ENCODE peak calls at places on chromosomes 2 and 18, in nine cellular contexts. M is WTC11, K is IMR-90, W is astrocyte of the spinal cord, L is left ventricle myocardium inferior, R is breast epithelium, C is Calu3, X is nephron progenitor cell, A is NB4. P is an unnamed sample.

GRCh38 chr18:63545094-63545493 is 2.9 kb downstream of the SERPINB12 start:
- DNase-seq in A (no peak), M (no peak), X (no peak), L (no peak), K (no peak), C (no peak), W (no peak), R (no peak), P (no peak)

GRCh38 chr2:55138045-55138444 is 87.8 kb upstream of the RTN4 start:
- DNase-seq in W (no peak), L (no peak), R (no peak), X (no peak), M (no peak), A (no peak), C (no peak), K (no peak), P (no peak)

GRCh38 chr2:20473128-20473527 is 26.3 kb downstream of the RHOB start:
- DNase-seq in K (no peak), A (no peak), C (no peak), W (no peak), R (no peak), M (no peak), L (no peak), X (no peak), P (no peak)

GRCh38 chr2:12169060-12169406 is 422.6 kb downstream of the LPIN1 start:
- DNase-seq in C (no peak), L (no peak), K (peak), X (no peak), A (peak), R (peak), M (no peak), W (peak), P (no peak)

GRCh38 chr18:48529796-48530195 is 9.0 kb upstream of the CTIF start:
- DNase-seq in L (no peak), W (peak), K (peak), A (no peak), R (no peak), X (no peak), M (no peak), C (no peak), P (no peak)

GRCh38 chr2:15880226-15881119 is 59.9 kb upstream of the MYCN start:
- DNase-seq in A (no peak), M (no peak), K (no peak), W (no peak), L (no peak), X (no peak), C (no peak), R (no peak), P (no peak)

GRCh38 chr18:8889479-8889878 is 184.1 kb downstream of the MTCL1 start:
- DNase-seq in M (no peak), K (peak), A (no peak), X (no peak), C (no peak), W (peak), R (no peak), L (no peak), P (no peak)

GRCh38 chr2:143176606-143177005 is 47.4 kb downstream of the ARHGAP15 start:
- DNase-seq in L (no peak), R (no peak), A (no peak), K (no peak), M (no peak), X (no peak), W (no peak), C (no peak), P (no peak)

GRCh38 chr2:228082571-228082970 is 98.9 kb downstream of the SPHKAP start:
- DNase-seq in R (no peak), X (no peak), K (no peak), W (no peak), C (no peak), A (no peak), L (no peak), M (no peak), P (no peak)

GRCh38 chr2:113192459-113193100 is 18.8 kb downstream of the PSD4 start:
- DNase-seq in R (no peak), C (no peak), A (no peak), M (peak), W (no peak), L (no peak), X (no peak), K (no peak), P (no peak)

GRCh38 chr2:71206271-71206670 is 20.6 kb downstream of the PAIP2B start:
- DNase-seq in A (no peak), C (no peak), M (no peak), R (no peak), K (no peak), W (no peak), L (no peak), X (no peak), P (no peak)

GRCh38 chr2:48120112-48120511 is 213.8 kb upstream of the FBXO11 start:
- DNase-seq in M (no peak), K (no peak), A (no peak), L (no peak), C (no peak), R (no peak), W (no peak), X (no peak), P (no peak)

GRCh38 chr2:20432714-20433113 is 14.2 kb upstream of the RHOB start:
- DNase-seq in R (no peak), W (no peak), K (no peak), M (no peak), C (no peak), X (no peak), A (no peak), L (no peak), P (no peak)

GRCh38 chr18:76496200-76496890 is 1.3 kb upstream of the ZNF516 start:
- DNase-seq in L (peak), R (no peak), K (peak), M (peak), W (peak), A (peak), C (peak), X (peak), P (no peak)

GRCh38 chr2:60054571-60055340 is 498.7 kb downstream of the BCL11A start:
- DNase-seq in C (no peak), A (no peak), L (peak), W (no peak), X (no peak), R (no peak), M (no peak), K (no peak), P (no peak)

GRCh38 chr2:144357623-144358400 is 162.1 kb downstream of the ZEB2 start:
- DNase-seq in A (no peak), M (no peak), C (peak), K (peak), R (no peak), X (no peak), W (peak), L (no peak), P (no peak)

GRCh38 chr2:213002383-213002782 is 149.0 kb downstream of the IKZF2 start:
- DNase-seq in R (no peak), K (no peak), M (no peak), X (no peak), C (no peak), W (no peak), L (no peak), A (no peak), P (no peak)

GRCh38 chr18:30828700-30829099 is 213.8 kb downstream of the DSC3 start:
- DNase-seq in A (no peak), C (peak), K (no peak), L (no peak), R (no peak), M (no peak), W (no peak), X (no peak), P (no peak)

GRCh38 chr2:55283083-55283482 is 14.1 kb upstream of the MTIF2 start:
- DNase-seq in R (no peak), X (no peak), K (no peak), A (peak), C (no peak), M (no peak), L (no peak), W (no peak), P (no peak)

GRCh38 chr2:10031886-10032745 is 11.2 kb upstream of the KLF11 start:
- DNase-seq in M (no peak), A (no peak), C (no peak), W (no peak), X (no peak), L (no peak), K (no peak), R (no peak), P (no peak)

GRCh38 chr2:222736301-222736700 is 64.8 kb downstream of the MOGAT1 start:
- DNase-seq in R (no peak), X (no peak), C (no peak), L (no peak), M (no peak), K (peak), W (no peak), A (peak), P (no peak)

GRCh38 chr2:160132761-160133160 is 67.3 kb downstream of the ITGB6 start:
- DNase-seq in K (no peak), L (no peak), R (no peak), X (no peak), M (no peak), W (no peak), C (no peak), A (no peak), P (no peak)

GRCh38 chr2:161956751-161957150 is 117.3 kb downstream of the DPP4 start:
- DNase-seq in R (no peak), A (no peak), M (no peak), L (no peak), K (no peak), W (no peak), X (no peak), C (no peak), P (no peak)

GRCh38 chr2:38057651-38058410 is 18.1 kb downstream of the CYP1B1 start:
- DNase-seq in M (no peak), K (no peak), L (no peak), X (no peak), C (peak), R (no peak), W (no peak), A (no peak), P (no peak)

GRCh38 chr2:118249531-118249930 is 161.3 kb downstream of the INSIG2 start:
- DNase-seq in A (peak), X (no peak), K (peak), M (no peak), R (no peak), W (peak), L (no peak), C (peak), P (no peak)

GRCh38 chr2:229273384-229274338 is 2.6 kb upstream of the PID1 start:
- DNase-seq in M (peak), R (no peak), L (peak), X (peak), C (peak), A (peak), W (peak), K (peak), P (no peak)

GRCh38 chr18:80157708-80158343 is 48.8 kb downstream of the ADNP2 start:
- DNase-seq in W (peak), C (peak), A (peak), R (peak), K (peak), L (peak), X (peak), M (peak), P (no peak)

DNA sequence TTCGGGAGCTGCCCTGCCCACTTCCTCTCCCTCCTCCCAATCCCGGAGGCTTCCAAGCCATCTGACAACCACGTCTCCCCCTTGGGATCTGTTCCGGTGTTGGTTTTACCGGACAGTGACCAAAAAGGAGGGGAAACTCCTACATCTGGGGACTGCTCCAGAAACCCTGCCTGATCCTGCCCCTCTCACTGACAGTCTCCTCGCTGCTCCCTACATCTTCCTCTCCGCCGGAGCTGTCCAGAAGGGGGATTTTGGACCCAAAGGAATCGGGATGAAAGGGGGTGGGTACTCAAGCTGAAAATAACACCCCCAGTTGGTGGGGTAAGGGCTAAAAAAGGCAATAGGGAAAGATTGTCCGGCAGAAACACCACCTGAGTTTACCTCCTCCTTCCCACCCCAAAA is 1.5 kb downstream of the INO80D start:
- DNase-seq in X (peak), W (peak), R (peak), M (peak), A (peak), C (peak), L (peak), K (peak), P (no peak)
- TF ChIP-seq CTCF in X (no peak), W (no peak), R (no peak), M (no peak), A (no peak), C (no peak), L (no peak), K (peak), P (no peak)

GRCh38 chr2:232731470-232731869 is 34.3 kb downstream of the GIGYF2 start:
- DNase-seq in K (peak), L (no peak), M (no peak), A (no peak), C (no peak), X (no peak), W (no peak), R (no peak), P (no peak)
- TF ChIP-seq CTCF in K (no peak), L (no peak), M (no peak), A (no peak), C (no peak), X (no peak), W (no peak), R (no peak), P (no peak)

GRCh38 chr2:240640939-240641338 is 15.7 kb downstream of the GPR35 start:
- DNase-seq in X (peak), M (peak), R (no peak), W (no peak), A (peak), C (peak), K (no peak), L (peak), P (peak)
- TF ChIP-seq CTCF in X (peak), M (peak), R (no peak), W (peak), A (peak), C (peak), K (peak), L (peak), P (peak)

GRCh38 chr18:5416112-5416511 is 120.6 kb upstream of the ZBTB14 start:
- DNase-seq in X (no peak), A (no peak), W (no peak), R (no peak), K (no peak), L (no peak), C (no peak), M (no peak), P (no peak)

GRCh38 chr18:5415665-5416064 is 120.1 kb upstream of the ZBTB14 start:
- DNase-seq in L (no peak), C (no peak), X (no peak), W (no peak), K (no peak), M (no peak), R (no peak), A (no peak), P (no peak)

GRCh38 chr18:5413447-5413846 is 117.9 kb upstream of the ZBTB14 start:
- DNase-seq in K (no peak), L (no peak), W (no peak), M (no peak), R (no peak), C (no peak), X (no peak), A (no peak), P (no peak)

GRCh38 chr18:5415035-5415434 is 119.5 kb upstream of the ZBTB14 start:
- DNase-seq in A (no peak), K (no peak), M (no peak), X (no peak), C (no peak), L (no peak), W (no peak), R (no peak), P (no peak)

DNA sequence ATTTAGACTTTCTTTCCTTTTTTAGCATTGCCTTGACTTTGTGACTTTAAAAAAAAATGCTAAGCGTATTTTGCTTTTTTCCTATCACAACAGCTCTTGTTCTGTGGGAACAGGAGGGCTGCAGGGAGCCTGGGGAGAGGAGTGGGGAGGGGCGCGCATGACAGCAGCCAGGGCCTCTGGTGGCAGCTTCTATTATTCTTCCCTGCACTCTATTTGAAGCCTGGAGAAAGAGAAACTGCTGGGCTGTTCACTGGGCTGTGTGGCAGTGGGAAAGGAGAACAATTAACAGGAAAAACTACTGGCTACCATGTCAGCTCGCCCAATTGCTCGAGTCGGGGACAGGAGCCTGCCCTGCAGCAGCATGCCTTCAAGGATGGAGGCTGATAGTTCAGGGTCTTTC is 119.0 kb upstream of the ZBTB14 start:
- DNase-seq in C (no peak), A (no peak), W (no peak), X (peak), R (no peak), M (peak), L (no peak), K (no peak), P (no peak)
- TF ChIP-seq CTCF in C (no peak), A (no peak), W (no peak), X (no peak), R (no peak), M (no peak), L (no peak), K (no peak), P (no peak)

GRCh38 chr2:74416721-74417120 is 4.7 kb downstream of the C2orf81 start:
- DNase-seq in K (no peak), R (no peak), X (no peak), M (no peak), C (no peak), W (no peak), A (peak), L (no peak), P (no peak)
- TF ChIP-seq CTCF in K (peak), R (no peak), X (no peak), M (no peak), C (no peak), W (no peak), A (peak), L (no peak), P (peak)

GRCh38 chr2:19378939-19379338 is 20.5 kb upstream of the OSR1 start:
- DNase-seq in L (no peak), W (no peak), C (no peak), A (no peak), R (no peak), X (no peak), M (no peak), K (no peak), P (no peak)

GRCh38 chr2:19373352-19373751 is 14.9 kb upstream of the OSR1 start:
- DNase-seq in C (no peak), X (no peak), W (no peak), L (no peak), R (no peak), K (no peak), A (no peak), M (no peak), P (no peak)

GRCh38 chr2:19371996-19372582 is 13.7 kb upstream of the OSR1 start:
- DNase-seq in C (no peak), A (no peak), L (no peak), R (no peak), W (no peak), K (no peak), X (no peak), M (no peak), P (no peak)

GRCh38 chr2:19380532-19380931 is 22.1 kb upstream of the OSR1 start:
- DNase-seq in K (no peak), X (no peak), R (no peak), A (no peak), M (no peak), C (no peak), L (no peak), W (no peak), P (no peak)

GRCh38 chr2:19377717-19378116 is 19.3 kb upstream of the OSR1 start:
- DNase-seq in K (no peak), M (no peak), R (no peak), X (no peak), W (no peak), A (no peak), C (no peak), L (no peak), P (no peak)
- TF ChIP-seq CTCF in K (peak), M (no peak), R (no peak), X (no peak), W (no peak), A (peak), C (no peak), L (no peak), P (no peak)

GRCh38 chr2:6447209-6447608 is 418.5 kb downstream of the CMPK2 start:
- DNase-seq in X (no peak), R (no peak), M (no peak), A (no peak), K (no peak), W (no peak), L (no peak), C (no peak), P (no peak)

GRCh38 chr2:6454286-6454990 is 411.3 kb downstream of the CMPK2 start:
- DNase-seq in W (no peak), A (no peak), L (no peak), R (no peak), C (no peak), M (no peak), K (no peak), X (no peak), P (no peak)

GRCh38 chr2:6452702-6453481 is 412.8 kb downstream of the CMPK2 start:
- DNase-seq in L (no peak), C (no peak), W (peak), R (no peak), X (no peak), M (no peak), K (peak), A (peak), P (no peak)
- TF ChIP-seq CTCF in L (no peak), C (no peak), W (no peak), R (no peak), X (no peak), M (no peak), K (peak), A (peak), P (no peak)

GRCh38 chr2:206250041-206250897 is 24.2 kb upstream of the ZDBF2 start:
- DNase-seq in W (no peak), L (no peak), K (peak), R (no peak), C (peak), X (no peak), M (peak), A (no peak), P (no peak)
- TF ChIP-seq CTCF in W (peak), L (no peak), K (no peak), R (no peak), C (peak), X (no peak), M (no peak), A (no peak), P (no peak)